ENCODE peak calls at places on chromosomes 12 and 14, in eight cellular contexts. One of them, this sample, is unnamed.

GRCh38 chr12:3054993-3055711 is 22.0 kb upstream of the TSPAN9 start:
- DNase-seq in A549: no peak
- DNase-seq in ovary: no peak
- DNase-seq in aorta: no peak
- DNase-seq in pancreas: no peak
- DNase-seq in tibial nerve: peak; percentile 46
- DNase-seq in colonic mucosa: no peak
- DNase-seq in coronary artery: no peak
- DNase-seq in this sample: peak; percentile 50

GRCh38 chr12:86249856-86250255 is 6.3 kb downstream of the MGAT4C start:
- DNase-seq in coronary artery: no peak
- DNase-seq in aorta: no peak
- DNase-seq in colonic mucosa: no peak
- DNase-seq in A549: no peak
- DNase-seq in tibial nerve: no peak
- DNase-seq in ovary: no peak
- DNase-seq in pancreas: no peak
- DNase-seq in this sample: no peak

GRCh38 chr12:67457136-67457535 is 188.0 kb downstream of the CAND1 start:
- DNase-seq in pancreas: no peak
- DNase-seq in tibial nerve: no peak
- DNase-seq in colonic mucosa: no peak
- DNase-seq in ovary: no peak
- DNase-seq in aorta: no peak
- DNase-seq in A549: no peak
- DNase-seq in coronary artery: no peak
- DNase-seq in this sample: no peak

GRCh38 chr12:53107122-53107521 is 3.8 kb downstream of the SOAT2 start:
- DNase-seq in pancreas: no peak
- DNase-seq in aorta: no peak
- DNase-seq in colonic mucosa: no peak
- DNase-seq in tibial nerve: no peak
- DNase-seq in A549: no peak
- DNase-seq in ovary: no peak
- DNase-seq in coronary artery: no peak
- DNase-seq in this sample: no peak

GRCh38 chr14:22200977-22201605 is 387.9 kb downstream of the DAD1 start:
- DNase-seq in ovary: no peak
- DNase-seq in colonic mucosa: no peak
- DNase-seq in aorta: no peak
- DNase-seq in tibial nerve: no peak
- DNase-seq in pancreas: no peak
- DNase-seq in A549: peak; percentile 71
- DNase-seq in coronary artery: no peak
- DNase-seq in this sample: no peak

GRCh38 chr12:109822951-109823411 is 10.2 kb downstream of the TRPV4 start:
- DNase-seq in aorta: no peak
- DNase-seq in coronary artery: no peak
- DNase-seq in ovary: no peak
- DNase-seq in pancreas: peak; percentile 86
- DNase-seq in A549: peak; percentile 43
- DNase-seq in colonic mucosa: no peak
- DNase-seq in tibial nerve: no peak
- DNase-seq in this sample: peak; percentile 85

GRCh38 chr12:3597526-3598210 is 106.7 kb downstream of the PRMT8 start:
- DNase-seq in A549: no peak
- DNase-seq in aorta: peak; percentile 51
- DNase-seq in tibial nerve: no peak
- DNase-seq in colonic mucosa: no peak
- DNase-seq in pancreas: no peak
- DNase-seq in ovary: no peak
- DNase-seq in coronary artery: no peak
- DNase-seq in this sample: no peak

GRCh38 chr12:70309348-70309747 is 56.7 kb upstream of the KCNMB4 start:
- DNase-seq in aorta: no peak
- DNase-seq in ovary: no peak
- DNase-seq in coronary artery: no peak
- DNase-seq in colonic mucosa: no peak
- DNase-seq in A549: no peak
- DNase-seq in tibial nerve: no peak
- DNase-seq in pancreas: no peak
- DNase-seq in this sample: no peak

GRCh38 chr14:39015360-39015961 is 87.6 kb downstream of the SEC23A start:
- DNase-seq in pancreas: peak; percentile 25
- DNase-seq in A549: peak; percentile 64
- DNase-seq in ovary: no peak
- DNase-seq in colonic mucosa: no peak
- DNase-seq in tibial nerve: no peak
- DNase-seq in aorta: no peak
- DNase-seq in coronary artery: no peak
- DNase-seq in this sample: no peak

GRCh38 chr12:93135286-93136239 is 206.5 kb upstream of the EEA1 start:
- DNase-seq in colonic mucosa: no peak
- DNase-seq in pancreas: no peak
- DNase-seq in ovary: no peak
- DNase-seq in tibial nerve: no peak
- DNase-seq in A549: no peak
- DNase-seq in aorta: no peak
- DNase-seq in coronary artery: no peak
- DNase-seq in this sample: peak; percentile 73

GRCh38 chr14:64801800-64802199 is 77.9 kb downstream of the SPTB start:
- DNase-seq in pancreas: no peak
- DNase-seq in tibial nerve: no peak
- DNase-seq in aorta: no peak
- DNase-seq in A549: peak; percentile 43
- DNase-seq in coronary artery: no peak
- DNase-seq in colonic mucosa: no peak
- DNase-seq in ovary: no peak
- DNase-seq in this sample: no peak

GRCh38 chr12:4506870-4507269 is 31.8 kb upstream of the RAD51AP1 start:
- DNase-seq in aorta: no peak
- DNase-seq in coronary artery: no peak
- DNase-seq in A549: no peak
- DNase-seq in tibial nerve: no peak
- DNase-seq in pancreas: no peak
- DNase-seq in ovary: no peak
- DNase-seq in colonic mucosa: no peak
- DNase-seq in this sample: no peak

GRCh38 chr12:111453071-111453989 is 47.6 kb downstream of the SH2B3 start:
- DNase-seq in pancreas: no peak
- DNase-seq in coronary artery: peak; percentile 64
- DNase-seq in tibial nerve: no peak
- DNase-seq in ovary: no peak
- DNase-seq in A549: no peak
- DNase-seq in colonic mucosa: peak; percentile 9
- DNase-seq in aorta: no peak
- DNase-seq in this sample: no peak

GRCh38 chr12:114678028-114678427 is 5.9 kb downstream of the TBX3 start:
- DNase-seq in pancreas: no peak
- DNase-seq in ovary: no peak
- DNase-seq in tibial nerve: no peak
- DNase-seq in coronary artery: no peak
- DNase-seq in aorta: no peak
- DNase-seq in A549: no peak
- DNase-seq in colonic mucosa: no peak
- DNase-seq in this sample: no peak

GRCh38 chr14:70018713-70019201 is 139.5 kb downstream of the SMOC1 start:
- DNase-seq in tibial nerve: no peak
- DNase-seq in aorta: no peak
- DNase-seq in colonic mucosa: peak; percentile 22
- DNase-seq in ovary: peak; percentile 27
- DNase-seq in pancreas: no peak
- DNase-seq in A549: no peak
- DNase-seq in coronary artery: no peak
- DNase-seq in this sample: peak; percentile 10

GRCh38 chr12:121299662-121300061 is 3.2 kb upstream of the CAMKK2 start:
- DNase-seq in aorta: no peak
- DNase-seq in A549: no peak
- DNase-seq in tibial nerve: no peak
- DNase-seq in coronary artery: no peak
- DNase-seq in pancreas: no peak
- DNase-seq in colonic mucosa: no peak
- DNase-seq in ovary: no peak
- DNase-seq in this sample: no peak

GRCh38 chr12:57225680-57226190 is 3.8 kb upstream of the SHMT2 start:
- DNase-seq in aorta: no peak
- DNase-seq in pancreas: no peak
- DNase-seq in A549: no peak
- DNase-seq in ovary: no peak
- DNase-seq in tibial nerve: no peak
- DNase-seq in coronary artery: no peak
- DNase-seq in colonic mucosa: no peak
- DNase-seq in this sample: no peak

GRCh38 chr12:24695657-24696329 is 253.1 kb downstream of the BCAT1 start:
- DNase-seq in tibial nerve: no peak
- DNase-seq in ovary: no peak
- DNase-seq in pancreas: no peak
- DNase-seq in aorta: no peak
- DNase-seq in colonic mucosa: no peak
- DNase-seq in A549: no peak
- DNase-seq in coronary artery: no peak
- DNase-seq in this sample: no peak

GRCh38 chr14:106551265-106551664 is 1024.9 kb downstream of the TMEM121 start:
- DNase-seq in pancreas: no peak
- DNase-seq in aorta: no peak
- DNase-seq in ovary: no peak
- DNase-seq in colonic mucosa: no peak
- DNase-seq in tibial nerve: no peak
- DNase-seq in coronary artery: no peak
- DNase-seq in A549: no peak
- DNase-seq in this sample: no peak

DNA sequence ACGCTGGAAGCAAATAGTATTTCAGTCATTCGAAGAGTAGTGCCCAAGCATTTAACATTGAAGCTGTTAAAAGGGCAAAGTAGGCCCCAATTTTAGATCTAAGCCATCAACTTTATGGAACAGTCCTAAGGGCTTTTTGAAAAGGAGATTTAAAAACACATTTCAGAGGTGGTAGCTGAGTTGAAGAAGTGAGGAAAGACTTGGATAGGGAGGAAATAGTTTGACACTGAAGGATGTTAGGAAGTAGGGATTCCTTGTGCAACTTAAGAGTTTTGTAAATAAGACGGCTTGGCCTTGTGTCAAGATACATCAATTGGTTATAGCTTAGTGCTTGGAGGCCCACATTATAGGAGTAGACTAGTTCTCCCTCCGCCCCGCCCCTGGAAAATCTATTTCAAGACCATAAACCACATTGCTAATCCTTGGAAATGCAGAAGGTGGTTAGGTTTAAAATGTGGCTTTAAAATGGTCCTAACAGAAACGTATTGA is 822 bp upstream of the TUBA1B start:
- DNase-seq in pancreas: no peak
- DNase-seq in ovary: no peak
- DNase-seq in tibial nerve: peak; percentile 8
- DNase-seq in aorta: no peak
- DNase-seq in colonic mucosa: peak; percentile 62
- DNase-seq in A549: no peak
- DNase-seq in coronary artery: no peak
- DNase-seq in this sample: peak; percentile 14
- H3K27ac ChIP-seq in pancreas: peak overlapping the region; percentile 99
- H3K27ac ChIP-seq in ovary: peak overlapping the region; percentile 98
- H3K27ac ChIP-seq in tibial nerve: peak overlapping the region; percentile 69
- H3K27ac ChIP-seq in aorta: peak overlapping the region; percentile 88
- H3K27ac ChIP-seq in colonic mucosa: peak overlapping the region; percentile 100
- H3K27ac ChIP-seq in A549: peak overlapping the region; percentile 99
- H3K27ac ChIP-seq in coronary artery: peak overlapping the region; percentile 100
- H3K27ac ChIP-seq in this sample: peak overlapping the region; percentile 100

DNA sequence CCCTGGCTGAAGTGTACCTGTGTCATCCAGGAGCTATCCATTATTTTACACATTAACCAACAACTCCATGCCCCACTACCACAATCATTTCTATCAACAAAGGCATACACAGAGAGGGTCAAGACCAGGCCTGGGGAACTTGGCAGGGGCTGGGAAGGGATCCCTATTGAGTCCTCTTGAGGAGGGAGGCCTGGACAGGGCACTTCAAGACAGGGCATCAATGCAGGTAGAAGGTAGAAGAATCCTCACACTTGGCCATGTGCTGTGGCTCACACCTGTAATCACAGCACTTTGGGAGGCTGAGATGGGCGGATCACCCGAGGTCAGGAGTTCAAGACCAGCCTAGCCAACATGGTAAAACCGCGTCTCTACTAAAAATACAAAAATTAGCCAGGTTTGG is 13.4 kb upstream of the ANKRD33 start:
- DNase-seq in tibial nerve: no peak
- DNase-seq in ovary: no peak
- DNase-seq in coronary artery: no peak
- DNase-seq in aorta: peak; percentile 36
- DNase-seq in pancreas: no peak
- DNase-seq in colonic mucosa: no peak
- DNase-seq in A549: no peak
- DNase-seq in this sample: no peak
- H3K27ac ChIP-seq in tibial nerve: no peak overlapping the region
- H3K27ac ChIP-seq in ovary: no peak overlapping the region
- H3K27ac ChIP-seq in coronary artery: no peak overlapping the region
- H3K27ac ChIP-seq in aorta: no peak overlapping the region
- H3K27ac ChIP-seq in pancreas: no peak overlapping the region
- H3K27ac ChIP-seq in colonic mucosa: no peak overlapping the region
- H3K27ac ChIP-seq in A549: no peak overlapping the region
- H3K27ac ChIP-seq in this sample: no peak overlapping the region

DNA sequence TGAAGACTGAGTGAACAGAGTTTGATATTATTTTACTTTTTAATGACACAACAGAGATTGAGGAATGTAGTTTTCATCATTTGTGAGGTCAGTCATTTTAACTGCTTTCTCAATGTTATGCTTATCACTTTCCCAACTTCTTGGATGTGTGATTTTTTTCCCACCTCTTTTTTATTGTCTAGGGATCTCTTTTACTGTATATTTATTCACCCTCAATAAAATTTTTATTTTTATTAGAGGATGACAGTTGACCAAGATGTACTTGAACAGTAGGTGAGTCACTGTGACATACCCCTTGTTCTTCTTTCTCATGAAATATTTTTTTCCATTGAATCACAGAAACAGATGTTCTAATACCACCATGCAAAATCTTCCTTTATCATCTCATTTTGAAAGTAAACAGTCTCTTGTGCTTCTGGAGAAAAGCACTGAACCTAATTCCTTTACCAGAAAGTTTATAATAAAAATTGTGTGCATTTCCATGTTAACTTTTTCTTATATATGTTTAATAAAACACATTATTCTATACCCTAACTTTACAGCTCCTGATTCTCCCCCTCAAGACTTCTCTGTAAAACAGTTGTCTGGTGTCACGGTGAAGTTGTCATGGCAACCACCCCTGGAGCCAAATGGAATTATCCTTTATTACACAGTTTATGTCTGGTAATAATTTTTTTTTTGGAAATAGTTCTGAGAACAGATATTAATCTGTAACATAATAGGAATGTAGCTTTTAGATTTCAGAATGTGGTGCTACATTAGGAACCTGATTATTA is 65.9 kb downstream of the PTPRQ start:
- DNase-seq in coronary artery: no peak
- DNase-seq in ovary: no peak
- DNase-seq in A549: no peak
- DNase-seq in pancreas: no peak
- DNase-seq in colonic mucosa: no peak
- DNase-seq in tibial nerve: no peak
- DNase-seq in aorta: no peak
- DNase-seq in this sample: no peak
- H3K27ac ChIP-seq in coronary artery: no peak overlapping the region
- H3K27ac ChIP-seq in ovary: no peak overlapping the region
- H3K27ac ChIP-seq in A549: no peak overlapping the region
- H3K27ac ChIP-seq in pancreas: no peak overlapping the region
- H3K27ac ChIP-seq in colonic mucosa: no peak overlapping the region
- H3K27ac ChIP-seq in tibial nerve: no peak overlapping the region
- H3K27ac ChIP-seq in aorta: no peak overlapping the region
- H3K27ac ChIP-seq in this sample: no peak overlapping the region

GRCh38 chr12:15757553-15758255 is 31.5 kb downstream of the EPS8 start:
- DNase-seq in ovary: peak; percentile 27
- DNase-seq in pancreas: no peak
- DNase-seq in colonic mucosa: no peak
- DNase-seq in coronary artery: no peak
- DNase-seq in A549: peak; percentile 92
- DNase-seq in aorta: no peak
- DNase-seq in tibial nerve: no peak
- DNase-seq in this sample: no peak
- H3K27ac ChIP-seq in ovary: no peak overlapping the region
- H3K27ac ChIP-seq in pancreas: no peak overlapping the region
- H3K27ac ChIP-seq in colonic mucosa: no peak overlapping the region
- H3K27ac ChIP-seq in coronary artery: peak overlapping the region; percentile 31
- H3K27ac ChIP-seq in A549: peak overlapping the region; percentile 30
- H3K27ac ChIP-seq in aorta: no peak overlapping the region
- H3K27ac ChIP-seq in tibial nerve: no peak overlapping the region
- H3K27ac ChIP-seq in this sample: no peak overlapping the region